ENCODE peak calls at places on chromosomes 3 and 15, in eight cellular contexts. D is sigmoid colon, R is Panc1, M is transverse colon, P is spleen, U is HL-60, Z is GM23338, G is suprapubic skin. B is an unnamed sample.

GRCh38 chr3:196502775-196503181 is 790 bp downstream of the RNF168 start:
- DNase-seq in D (peak), R (peak), M (peak), P (peak), U (peak), Z (peak), G (peak), B (peak)

GRCh38 chr3:45881031-45882022 is 5.0 kb upstream of the CCR9 start:
- DNase-seq in D (no peak), R (no peak), M (peak), P (no peak), U (no peak), Z (no peak), G (no peak), B (no peak)

GRCh38 chr3:138351916-138352555 is 3.7 kb downstream of the MRAS start:
- DNase-seq in D (peak), R (no peak), M (no peak), P (no peak), U (no peak), Z (no peak), G (no peak), B (no peak)

GRCh38 chr3:96877510-96877909 is 63.1 kb downstream of the EPHA6 start:
- DNase-seq in D (no peak), R (no peak), M (no peak), P (no peak), U (no peak), Z (no peak), G (no peak), B (no peak)

GRCh38 chr3:177589921-177590336 is 392.6 kb upstream of the TBL1XR1 start:
- DNase-seq in D (no peak), R (peak), M (no peak), P (no peak), U (no peak), Z (peak), G (no peak), B (no peak)

GRCh38 chr3:17070560-17070959 is 185.8 kb downstream of the PLCL2 start:
- DNase-seq in D (no peak), R (no peak), M (peak), P (no peak), U (no peak), Z (peak), G (no peak), B (no peak)

GRCh38 chr3:53198996-53199395 is 38.0 kb downstream of the PRKCD start:
- DNase-seq in D (no peak), R (no peak), M (no peak), P (no peak), U (no peak), Z (no peak), G (no peak), B (no peak)

GRCh38 chr3:11735638-11736037 is 91.9 kb upstream of the VGLL4 start:
- DNase-seq in D (no peak), R (no peak), M (peak), P (no peak), U (no peak), Z (no peak), G (no peak), B (peak)

GRCh38 chr15:65611888-65612615 is 1.1 kb upstream of the INTS14 start:
- DNase-seq in D (no peak), R (no peak), M (no peak), P (no peak), U (no peak), Z (peak), G (no peak), B (no peak)

DNA sequence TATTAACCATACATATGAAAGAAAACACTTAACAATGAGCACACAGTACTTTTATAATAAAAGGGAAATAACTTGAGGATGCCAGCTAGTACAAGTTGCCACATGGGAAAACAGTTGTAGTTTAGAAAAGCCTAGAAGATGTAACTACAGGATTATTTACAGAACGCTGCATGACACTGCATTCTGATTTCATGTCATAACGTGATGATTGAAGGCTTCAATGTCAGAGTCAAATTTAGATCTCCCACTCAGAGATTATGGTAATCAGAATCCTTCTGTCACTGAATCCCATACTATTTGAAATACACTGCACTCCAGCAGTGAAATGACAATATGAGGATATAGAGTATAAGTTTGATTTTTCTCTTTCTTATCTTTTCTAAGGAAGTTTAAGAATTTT is 253.9 kb upstream of the LRRN1 start:
- DNase-seq in D (no peak), R (no peak), M (no peak), P (no peak), U (no peak), Z (no peak), G (no peak), B (no peak)
- TF ChIP-seq POLR2AphosphoS5 in D (no peak), R (no peak), M (no peak), P (no peak), U (no peak), Z (no peak), G (no peak), B (no peak)

DNA sequence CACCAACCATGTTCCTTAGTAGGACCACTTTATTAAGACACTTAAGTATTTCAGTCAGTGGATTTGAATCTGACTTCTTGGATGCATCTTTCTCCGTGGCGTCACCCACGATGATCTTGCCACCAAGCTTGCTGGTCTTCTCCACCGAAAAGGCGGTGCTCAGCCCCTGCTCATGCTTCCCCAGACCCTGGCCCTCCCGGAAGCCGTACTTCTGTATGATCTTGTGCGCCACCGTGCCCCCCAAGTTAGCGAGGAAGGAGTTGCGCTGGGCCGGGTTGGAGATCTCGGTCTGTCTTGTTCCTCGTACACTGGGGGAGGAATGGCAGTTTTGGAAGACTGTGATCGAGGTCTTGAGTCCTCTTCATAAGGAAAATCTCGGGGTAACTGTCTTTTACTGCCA is 213.4 kb upstream of the NANOGP8 start:
- DNase-seq in D (no peak), R (no peak), M (no peak), P (no peak), U (no peak), Z (no peak), G (no peak), B (no peak)
- H3K27ac ChIP-seq in D (no peak), R (no peak), M (no peak), P (no peak), U (no peak), Z (no peak), G (no peak), B (no peak)

DNA sequence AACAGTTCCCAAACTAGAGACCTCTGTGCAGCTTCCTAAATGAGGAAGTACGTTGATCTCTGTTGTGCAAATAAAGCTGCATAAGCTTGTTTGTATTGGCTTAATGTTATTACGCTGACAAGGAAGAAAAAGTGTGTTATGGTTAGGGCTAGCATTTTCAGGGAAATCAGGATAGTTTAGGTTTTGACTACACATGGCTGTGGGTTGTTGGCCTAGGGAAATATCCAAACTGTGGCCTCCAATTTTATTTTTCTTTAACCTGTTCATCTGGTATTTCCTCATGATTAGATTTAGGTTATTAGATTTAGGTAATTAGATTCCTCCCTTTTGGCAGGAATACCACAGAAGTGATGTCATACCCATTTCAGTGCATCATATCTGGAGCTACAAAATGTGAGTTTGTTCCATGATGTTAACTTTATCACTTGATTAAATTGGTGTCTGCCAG is 8.7 kb upstream of the MCCC1 start:
- DNase-seq in D (no peak), R (no peak), M (no peak), P (no peak), U (peak), Z (no peak), G (no peak), B (no peak)
- TF ChIP-seq POLR2AphosphoS5 in D (no peak), R (no peak), M (no peak), P (no peak), U (no peak), Z (no peak), G (no peak), B (no peak)

DNA sequence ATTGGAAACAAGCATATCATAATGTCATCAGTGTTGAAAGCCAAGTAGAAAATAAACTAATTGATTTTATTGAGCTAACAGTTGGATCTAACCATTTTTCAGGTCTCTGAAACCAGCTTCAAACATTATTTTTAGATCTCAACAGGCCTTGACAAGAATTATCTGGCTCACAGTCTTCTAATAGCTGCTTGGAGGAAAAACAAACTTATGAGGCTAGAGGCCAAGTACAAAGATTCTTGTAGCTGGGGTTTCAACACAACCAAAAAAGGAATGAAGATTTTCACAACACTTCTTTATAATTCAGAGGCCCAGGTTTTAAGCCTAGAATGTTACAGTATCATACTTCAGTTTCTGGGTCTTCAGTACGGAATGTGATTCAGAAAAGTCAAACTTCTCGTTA is 3.7 kb downstream of the SETMAR start:
- DNase-seq in D (no peak), R (no peak), M (no peak), P (no peak), U (no peak), Z (no peak), G (no peak), B (no peak)
- H3K27ac ChIP-seq in D (peak), R (no peak), M (peak), P (peak), U (no peak), Z (peak), G (peak), B (no peak)

GRCh38 chr3:185552358-185552877 is at the start of gene LIPH:
- DNase-seq in D (no peak), R (peak), M (peak), P (no peak), U (peak), Z (peak), G (no peak), B (peak)
- TF ChIP-seq POLR2AphosphoS5 in D (peak), R (peak), M (peak), P (peak), U (no peak), Z (no peak), G (no peak), B (peak)

GRCh38 chr15:40044717-40045571 is 6.0 kb upstream of the SRP14 start:
- DNase-seq in D (peak), R (no peak), M (peak), P (peak), U (no peak), Z (peak), G (peak), B (peak)

GRCh38 chr15:40047413-40048154 is 8.6 kb upstream of the SRP14 start:
- DNase-seq in D (peak), R (no peak), M (peak), P (peak), U (peak), Z (no peak), G (no peak), B (peak)

GRCh38 chr15:40046721-40047412 is 7.9 kb upstream of the SRP14 start:
- DNase-seq in D (peak), R (no peak), M (no peak), P (peak), U (no peak), Z (no peak), G (no peak), B (no peak)

GRCh38 chr15:40043927-40044716 is 5.1 kb upstream of the SRP14 start:
- DNase-seq in D (peak), R (no peak), M (no peak), P (peak), U (no peak), Z (no peak), G (no peak), B (no peak)

DNA sequence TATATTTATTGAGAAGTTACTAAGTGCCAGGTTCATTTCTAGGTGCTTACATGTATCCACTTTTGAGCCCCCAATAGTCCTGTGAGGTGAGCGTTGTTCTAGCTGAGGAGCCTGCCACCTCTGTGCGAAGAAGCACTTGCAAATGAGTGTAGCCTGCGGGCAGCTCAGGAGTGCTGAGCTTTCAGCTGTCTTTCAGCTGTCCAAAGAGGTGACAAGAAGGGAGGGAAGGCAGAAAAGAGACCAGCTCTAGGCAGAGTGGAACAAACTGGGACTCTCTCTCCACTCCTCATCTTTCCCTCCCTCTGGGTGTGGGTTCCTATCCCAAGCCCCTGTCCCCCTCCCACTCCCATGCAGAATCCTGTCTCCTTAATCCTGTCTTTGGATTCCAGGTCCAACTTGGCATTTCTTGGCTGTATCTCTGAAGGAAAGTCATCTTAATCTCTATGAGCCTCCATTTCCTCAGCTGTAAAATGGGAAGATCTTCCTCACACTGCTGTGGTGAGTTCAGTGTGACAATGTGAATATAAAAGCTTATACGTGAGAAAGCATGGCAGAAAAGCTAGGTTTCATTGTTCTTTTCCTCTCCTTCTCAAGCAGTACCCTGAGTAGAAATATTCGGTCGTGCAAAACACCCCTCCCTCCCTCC is 6.7 kb upstream of the SRP14 start:
- DNase-seq in D (peak), R (no peak), M (peak), P (peak), U (no peak), Z (no peak), G (no peak), B (no peak)
- H3K27ac ChIP-seq in D (peak), R (peak), M (peak), P (peak), U (peak), Z (no peak), G (no peak), B (no peak)